ENCODE peak calls at places on chromosomes 7 and 10, in ten cellular contexts. D, U, A, C, M, H, O, G, L and S are unnamed samples.

GRCh38 chr7:154817224-154817896 is 185.6 kb downstream of the PAXIP1 start:
- DNase-seq in U (no peak), G (no peak), H (no peak), L (no peak), D (no peak), C (no peak), M (no peak), O (no peak), A (no peak), S (no peak)

GRCh38 chr10:30374353-30374752 is 25.3 kb upstream of the MTPAP start:
- DNase-seq in G (peak; percentile 4), L (no peak), U (no peak), A (no peak), O (no peak), C (no peak), M (peak; percentile 91), H (no peak), D (no peak), S (no peak)

GRCh38 chr7:98613601-98614425 is 3.3 kb upstream of the NPTX2 start:
- DNase-seq in C (peak; percentile 40), O (no peak), U (peak; percentile 10), A (no peak), H (no peak), M (peak; percentile 78), L (no peak), D (no peak), G (peak; percentile 47), S (no peak)

GRCh38 chr7:92839901-92840300 is 3.5 kb upstream of the CDK6 start:
- DNase-seq in C (no peak), M (no peak), O (no peak), U (no peak), D (no peak), A (no peak), H (no peak), G (no peak), L (no peak), S (no peak)

GRCh38 chr10:6647811-6648526 is 67.9 kb upstream of the PRKCQ start:
- DNase-seq in H (peak; percentile 39), U (no peak), L (no peak), A (peak; percentile 45), O (no peak), G (peak; percentile 29), M (peak; percentile 93), C (peak; percentile 12), D (peak; percentile 48), S (peak; percentile 69)

GRCh38 chr10:14478639-14479038 is 147.9 kb upstream of the FRMD4A start:
- DNase-seq in C (peak; percentile 86), D (peak; percentile 83), L (peak; percentile 51), U (peak; percentile 84), G (peak; percentile 27), A (peak; percentile 76), O (no peak), H (no peak), M (peak; percentile 83), S (peak; percentile 73)

GRCh38 chr10:15188629-15189028 is 20.1 kb upstream of the NMT2 start:
- DNase-seq in G (no peak), L (no peak), U (no peak), H (no peak), C (no peak), A (no peak), D (no peak), M (no peak), O (no peak), S (no peak)

GRCh38 chr10:36172054-36172531 is 530.0 kb upstream of the FZD8 start:
- DNase-seq in M (no peak), H (no peak), G (peak; percentile 99), L (no peak), D (no peak), C (peak; percentile 79), A (no peak), U (peak; percentile 71), O (no peak), S (no peak)

GRCh38 chr7:32937344-32938174 is 19.7 kb upstream of the FKBP9 start:
- DNase-seq in L (peak; percentile 21), M (no peak), D (peak; percentile 45), C (peak; percentile 61), A (peak; percentile 65), H (peak; percentile 16), G (no peak), O (peak; percentile 48), U (peak; percentile 61), S (peak; percentile 21)

GRCh38 chr7:5596046-5596895 is 172.6 kb upstream of the TNRC18 start:
- DNase-seq in G (peak; percentile 87), H (peak; percentile 67), D (peak; percentile 34), L (peak; percentile 30), U (peak; percentile 95), M (peak; percentile 85), O (peak; percentile 84), C (peak; percentile 96), A (peak; percentile 87), S (peak; percentile 41)

GRCh38 chr10:110535958-110536891 is 31.3 kb upstream of the SMC3 start:
- DNase-seq in O (no peak), C (peak; percentile 57), H (peak; percentile 36), M (peak; percentile 79), U (peak; percentile 92), G (peak; percentile 74), A (no peak), D (no peak), L (no peak), S (no peak)

GRCh38 chr7:64863021-64863420 is 40.1 kb upstream of the ZNF273 start:
- DNase-seq in O (no peak), G (no peak), H (no peak), D (no peak), C (no peak), L (no peak), A (no peak), M (no peak), U (no peak), S (no peak)

GRCh38 chr7:332646-333398 is 42.9 kb downstream of the FOXL3 start:
- DNase-seq in C (peak; percentile 66), A (peak; percentile 89), G (peak; percentile 80), U (peak; percentile 36), O (peak; percentile 31), D (peak; percentile 90), M (peak; percentile 96), L (peak; percentile 83), H (peak; percentile 90), S (peak; percentile 81)

GRCh38 chr7:77442631-77443420 is 26.7 kb upstream of the GSAP start:
- DNase-seq in U (peak; percentile 50), A (no peak), O (no peak), L (no peak), H (no peak), D (no peak), C (peak; percentile 43), M (no peak), G (peak; percentile 86), S (no peak)

GRCh38 chr7:102891693-102892261 is 21.0 kb upstream of the LRRC17 start:
- DNase-seq in U (peak; percentile 89), C (peak; percentile 88), D (no peak), M (no peak), H (peak; percentile 15), A (peak; percentile 55), L (peak; percentile 58), G (peak; percentile 90), O (peak; percentile 20), S (no peak)
- TF ChIP-seq CTCF in U (no peak), C (no peak), D (no peak), M (no peak), H (no peak), A (no peak), L (no peak), G (no peak), O (no peak), S (no peak)

GRCh38 chr7:135236727-135237126 is 3.1 kb downstream of the STRA8 start:
- DNase-seq in D (no peak), O (no peak), H (no peak), U (no peak), L (no peak), G (no peak), M (no peak), C (no peak), A (no peak), S (no peak)
- H3K27me3 ChIP-seq in D (no peaks in the 10 kb centered on the region), O (no peaks in the 10 kb centered on the region), H (no peaks in the 10 kb centered on the region), U (peaks cover 24% of the 10 kb centered on the region), L (no peaks in the 10 kb centered on the region), G (no peaks in the 10 kb centered on the region), M (no peaks in the 10 kb centered on the region), C (no peaks in the 10 kb centered on the region), A (no peaks in the 10 kb centered on the region), S (no peaks in the 10 kb centered on the region)

GRCh38 chr7:22543169-22543568 is 43.2 kb upstream of the STEAP1B start:
- DNase-seq in M (no peak), G (no peak), U (peak; percentile 7), D (no peak), O (no peak), L (no peak), A (no peak), H (no peak), C (no peak), S (no peak)
- H3K4me1 ChIP-seq in M (no peaks in the 10 kb centered on the region), G (no peaks in the 10 kb centered on the region), U (no peaks in the 10 kb centered on the region), D (no peaks in the 10 kb centered on the region), O (no peaks in the 10 kb centered on the region), L (no peaks in the 10 kb centered on the region), A (no peaks in the 10 kb centered on the region), H (no peaks in the 10 kb centered on the region), C (no peaks in the 10 kb centered on the region), S (no peaks in the 10 kb centered on the region)

GRCh38 chr10:3512263-3512662 is 272.7 kb downstream of the KLF6 start:
- DNase-seq in M (peak; percentile 63), C (no peak), L (no peak), U (no peak), A (no peak), D (no peak), H (no peak), O (no peak), G (no peak), S (no peak)
- TF ChIP-seq CTCF in M (peak; percentile 58), C (peak; percentile 12), L (no peak), U (no peak), A (no peak), D (no peak), H (no peak), O (no peak), G (peak; percentile 26), S (no peak)

DNA sequence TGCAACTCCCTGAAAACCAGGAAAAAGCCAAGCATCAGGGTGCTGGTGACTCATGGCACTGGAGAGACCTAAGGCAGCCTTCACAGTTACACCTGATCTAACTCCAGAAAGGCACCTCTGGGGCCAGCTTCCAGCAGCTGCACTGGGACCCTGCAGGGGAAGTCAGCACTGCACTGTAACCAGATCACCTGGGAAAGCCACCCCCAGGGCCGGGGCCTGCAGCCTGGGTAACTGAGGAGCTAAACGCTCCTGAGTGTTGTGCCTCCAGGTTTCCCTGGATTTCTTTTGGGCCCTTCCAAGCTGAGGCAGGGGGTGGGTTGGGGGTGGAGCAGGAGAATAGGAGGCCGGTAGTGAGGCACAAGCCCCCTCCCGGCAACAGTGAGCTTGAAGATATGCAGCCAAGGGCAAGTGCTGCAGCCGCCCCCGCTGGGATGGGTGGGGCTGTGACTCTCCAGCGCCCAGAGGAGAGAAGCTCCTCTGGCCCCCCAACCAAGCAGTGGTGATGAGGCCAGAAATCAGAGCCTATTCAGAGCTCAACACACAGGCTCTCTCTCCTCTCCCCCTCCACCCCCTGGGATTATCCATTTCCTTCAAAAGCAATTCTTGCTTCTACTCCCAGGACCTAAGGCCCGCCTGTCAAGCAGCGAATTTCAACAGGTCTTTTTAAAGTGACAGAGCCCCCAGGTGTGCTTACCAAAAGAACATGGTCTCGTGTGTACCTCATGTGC is 2.6 kb downstream of the CXCL12 start:
- DNase-seq in D (no peak), C (peak; percentile 40), H (no peak), A (no peak), U (no peak), G (no peak), O (no peak), L (no peak), M (peak; percentile 92), S (no peak)
- H3K27me3 ChIP-seq in D (no peaks in the 10 kb centered on the region), C (peaks cover 28% of the 10 kb centered on the region), H (peaks cover 37% of the 10 kb centered on the region), A (no peaks in the 10 kb centered on the region), U (no peaks in the 10 kb centered on the region), G (peaks cover 79% of the 10 kb centered on the region), O (no peaks in the 10 kb centered on the region), L (no peaks in the 10 kb centered on the region), M (peaks cover 41% of the 10 kb centered on the region), S (no peaks in the 10 kb centered on the region)